ENCODE peak calls at places on chromosome X, in four cellular contexts. N is H1, B is mesendoderm, R is H9. I is an unnamed sample.

GRCh38 chrX:80266979-80267378 is 153.3 kb upstream of the TENT5D start:
- DNase-seq in N (no peak), B (no peak), R (no peak), I (no peak)

GRCh38 chrX:106940068-106940467 is 19.9 kb downstream of the CLDN2 start:
- DNase-seq in N (no peak), B (no peak), R (no peak), I (no peak)

GRCh38 chrX:20263474-20263873 is 3.2 kb downstream of the RPS6KA3 start:
- DNase-seq in R (no peak), B (no peak), N (no peak), I (peak; percentile 61)

GRCh38 chrX:150569155-150569477 is 695 bp downstream of the MTM1 start:
- DNase-seq in N (no peak), B (no peak), R (no peak), I (peak; percentile 43)

GRCh38 chrX:133726211-133726630 is 259.2 kb downstream of the GPC3 start:
- DNase-seq in R (no peak), N (no peak), B (peak; percentile 9), I (peak; percentile 73)

GRCh38 chrX:136710324-136710951 is 62.5 kb downstream of the CD40LG start:
- DNase-seq in R (no peak), N (no peak), B (peak; percentile 37), I (peak; percentile 63)

GRCh38 chrX:40420899-40421729 is 159.7 kb upstream of the ATP6AP2 start:
- DNase-seq in N (no peak), B (peak; percentile 73), R (no peak), I (no peak)

GRCh38 chrX:39828971-39829370 is 268.8 kb downstream of the BCOR start:
- DNase-seq in R (no peak), N (no peak), B (no peak), I (no peak)

GRCh38 chrX:136468391-136469103 is 19.2 kb upstream of the BRS3 start:
- DNase-seq in B (no peak), N (no peak), R (no peak), I (no peak)

GRCh38 chrX:119728487-119728886 is 29.9 kb upstream of the SOWAHD start:
- DNase-seq in N (no peak), R (peak; percentile 52), B (peak; percentile 38), I (no peak)

GRCh38 chrX:34813618-34814017 is 129.0 kb upstream of the FAM47B start:
- DNase-seq in N (no peak), B (no peak), R (no peak), I (peak; percentile 70)

GRCh38 chrX:129139837-129140679 is 383.2 kb downstream of the SMARCA1 start:
- DNase-seq in N (no peak), R (no peak), B (no peak), I (no peak)

DNA sequence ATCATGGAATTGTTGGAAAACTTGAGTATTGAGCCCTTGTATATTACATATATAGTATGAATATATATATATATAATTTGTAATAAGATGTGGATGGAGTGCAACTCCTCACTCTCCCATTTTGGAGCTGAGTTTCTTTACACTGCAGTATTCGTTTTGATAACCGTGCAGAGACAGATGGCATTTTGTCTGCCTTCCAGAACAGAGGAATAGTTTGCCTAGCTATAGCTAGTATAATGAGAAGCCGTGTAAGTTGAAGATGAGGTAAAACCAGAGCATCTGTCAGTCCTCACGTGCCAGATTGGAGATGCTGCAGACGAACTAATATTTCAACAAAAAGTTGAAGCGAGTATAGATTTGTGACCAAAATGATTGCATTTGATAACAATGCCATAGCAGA is 180.5 kb downstream of the FMR1NB start:
- DNase-seq in R (no peak), N (no peak), B (no peak), I (no peak)
- H4K5ac ChIP-seq in R (no peak overlapping the region), N (no peak overlapping the region), B (no peak overlapping the region), I (no peak overlapping the region)

DNA sequence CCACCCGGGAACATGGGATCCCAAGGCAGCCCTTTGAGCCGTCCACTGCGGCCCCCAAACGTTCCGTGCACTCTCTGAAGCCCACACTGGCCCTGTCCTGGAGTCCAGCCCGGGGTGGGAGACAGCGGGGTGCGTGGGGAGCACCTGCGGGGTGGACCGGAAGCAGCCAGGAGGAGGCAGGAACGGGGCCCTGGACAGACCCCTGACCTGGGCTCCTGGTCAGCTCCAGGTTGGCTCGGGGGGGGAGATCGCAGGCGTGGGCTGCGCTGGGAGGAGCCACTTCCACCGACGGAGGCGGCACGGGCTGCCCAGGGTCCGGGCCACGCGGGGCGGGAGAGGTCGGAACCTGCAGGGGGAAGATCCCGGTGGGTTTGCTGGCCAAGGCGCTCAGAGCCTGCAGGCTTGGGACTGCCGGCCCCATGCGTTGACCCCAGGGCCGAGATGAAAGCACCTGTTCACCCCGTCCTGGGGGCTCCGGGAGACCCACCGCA is 5.7 kb upstream of the PLCXD1 start:
- DNase-seq in R (no peak), B (no peak), N (peak; percentile 66), I (no peak)
- H3K4ac ChIP-seq in R (no peak overlapping the region), B (peak overlapping the region; percentile 66), N (peak overlapping the region; percentile 85), I (no peak overlapping the region)

GRCh38 chrX:127459784-127460183 is 592.4 kb downstream of the ACTRT1 start:
- DNase-seq in N (peak; percentile 39), B (peak; percentile 94), R (peak; percentile 57), I (no peak)
- H4K5ac ChIP-seq in N (no peak overlapping the region), B (no peak overlapping the region), R (no peak overlapping the region), I (no peak overlapping the region)

GRCh38 chrX:154529206-154529612 is 13.2 kb upstream of the FAM3A start:
- DNase-seq in N (no peak), B (no peak), R (no peak), I (peak; percentile 15)

GRCh38 chrX:154534526-154535322 is 11.9 kb downstream of the G6PD start:
- DNase-seq in R (peak; percentile 84), N (peak; percentile 91), B (peak; percentile 77), I (peak; percentile 79)

GRCh38 chrX:154532690-154533089 is 14.0 kb downstream of the G6PD start:
- DNase-seq in N (no peak), B (no peak), R (no peak), I (no peak)

GRCh38 chrX:154530286-154530685 is 14.3 kb upstream of the FAM3A start:
- DNase-seq in B (no peak), N (no peak), R (no peak), I (no peak)

DNA sequence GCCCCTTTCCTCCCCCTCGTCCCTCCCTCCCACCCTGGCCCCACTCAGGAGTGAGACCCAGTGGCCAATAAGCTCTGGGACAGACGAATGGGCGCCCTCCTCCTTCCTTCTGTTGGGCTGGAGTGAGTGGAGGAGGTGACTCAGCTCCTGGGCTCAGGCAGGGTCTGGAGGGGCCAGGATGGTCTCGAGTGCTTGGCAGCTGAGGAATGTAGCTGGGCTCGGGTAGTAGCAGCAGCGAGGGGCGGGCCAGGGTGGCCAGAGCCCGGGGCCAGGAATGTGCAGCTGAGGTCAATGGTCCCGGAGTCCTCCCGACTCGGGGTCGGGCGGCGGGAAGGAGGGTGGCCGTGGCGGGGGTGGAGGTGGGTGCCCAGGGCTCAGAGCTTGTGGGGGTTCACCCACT is 15.0 kb downstream of the G6PD start:
- DNase-seq in R (peak; percentile 58), B (peak; percentile 85), N (no peak), I (peak; percentile 56)
- H3K4ac ChIP-seq in R (no peak overlapping the region), B (no peak overlapping the region), N (no peak overlapping the region), I (peak overlapping the region; percentile 51)

GRCh38 chrX:130416785-130417184 is 15.0 kb downstream of the RBMX2 start:
- DNase-seq in B (no peak), N (no peak), R (no peak), I (no peak)

GRCh38 chrX:130415201-130415600 is 13.4 kb downstream of the RBMX2 start:
- DNase-seq in N (no peak), B (no peak), R (no peak), I (no peak)

GRCh38 chrX:130418066-130418465 is 16.3 kb downstream of the RBMX2 start:
- DNase-seq in N (no peak), B (no peak), R (no peak), I (no peak)

GRCh38 chrX:130418740-130419139 is 17.0 kb downstream of the RBMX2 start:
- DNase-seq in R (no peak), N (no peak), B (no peak), I (no peak)

GRCh38 chrX:130419263-130419662 is 17.5 kb downstream of the RBMX2 start:
- DNase-seq in R (no peak), B (no peak), N (no peak), I (no peak)
- H4K5ac ChIP-seq in R (no peak overlapping the region), B (no peak overlapping the region), N (no peak overlapping the region), I (no peak overlapping the region)

GRCh38 chrX:154545673-154546274 is 872 bp downstream of the G6PD start:
- DNase-seq in R (no peak), B (no peak), N (no peak), I (no peak)

GRCh38 chrX:154549766-154550165 is 2.3 kb downstream of the IKBKG start:
- DNase-seq in N (no peak), R (no peak), B (no peak), I (peak; percentile 77)

GRCh38 chrX:154548028-154548316 is 552 bp downstream of the IKBKG start:
- DNase-seq in N (no peak), R (no peak), B (no peak), I (peak; percentile 26)

GRCh38 chrX:154546354-154547244 is at the start of gene G6PD:
- DNase-seq in B (peak; percentile 68), N (peak; percentile 86), R (peak; percentile 76), I (peak; percentile 35)

DNA sequence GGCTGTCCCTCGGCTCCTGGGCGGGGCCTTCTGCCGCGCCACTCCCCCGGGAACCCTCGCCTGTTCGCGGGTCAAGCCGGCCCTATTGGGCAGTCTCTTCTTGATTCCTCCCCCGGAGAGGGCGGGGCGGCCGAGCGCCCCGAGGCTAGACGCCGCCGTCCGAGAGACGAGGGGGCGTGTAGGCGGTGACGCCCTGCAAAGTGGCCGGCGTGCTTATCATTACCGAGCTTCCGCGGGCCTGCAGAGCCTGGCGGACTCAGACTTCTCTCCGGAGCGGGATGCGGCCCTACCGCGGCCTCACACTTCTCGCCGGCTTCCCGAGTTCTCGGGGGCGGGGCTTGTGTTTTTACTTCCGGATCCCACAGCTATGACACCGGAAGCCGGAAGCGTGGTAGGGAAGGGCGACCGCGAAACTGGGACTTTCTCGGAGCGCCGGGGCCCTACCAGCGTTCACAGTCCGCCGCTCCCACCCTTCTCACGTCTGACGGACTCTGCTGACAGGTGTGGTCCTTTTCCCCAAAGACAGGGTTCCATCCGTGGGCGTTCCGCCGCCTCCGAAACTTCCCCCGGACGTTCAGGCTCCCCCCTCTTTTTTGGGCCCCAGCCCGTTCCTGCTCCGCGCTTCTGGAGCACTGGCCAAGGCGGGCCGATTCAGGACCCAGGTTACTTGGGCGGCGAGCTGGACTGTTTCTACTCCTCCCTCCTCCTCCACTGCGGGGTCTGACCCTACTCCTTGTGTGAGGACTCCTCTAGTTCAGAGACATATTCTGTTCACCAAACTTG is at the start of gene IKBKG:
- DNase-seq in R (peak; percentile 86), B (peak; percentile 91), N (peak; percentile 87), I (peak; percentile 86)
- H3K4ac ChIP-seq in R (no peak within 1 kb of the TSS), B (peak within 1 kb of the TSS; percentile 6), N (no peak within 1 kb of the TSS), I (peak within 1 kb of the TSS; percentile 95)

GRCh38 chrX:115311666-115312065 is 22.2 kb downstream of the LUZP4 start:
- DNase-seq in R (peak; percentile 93), B (peak; percentile 87), N (peak; percentile 65), I (no peak)

GRCh38 chrX:115311139-115311538 is 21.6 kb downstream of the LUZP4 start:
- DNase-seq in B (peak; percentile 64), N (no peak), R (no peak), I (no peak)
- H4K5ac ChIP-seq in B (no peak overlapping the region), N (no peak overlapping the region), R (no peak overlapping the region), I (no peak overlapping the region)